ENCODE peak calls at places on chromosomes 2 and 18, in six cellular contexts. A is GM12878, H is HCT116, R is K562, L is HepG2, I is H1. M is an unnamed sample.

GRCh38 chr2:37770797-37771196 is 99.4 kb upstream of the CDC42EP3 start:
- DNase-seq in I (no peak), L (no peak), R (no peak), A (no peak), H (no peak), M (no peak)

GRCh38 chr2:24638568-24638967 is 147.5 kb downstream of the NCOA1 start:
- DNase-seq in R (no peak), H (no peak), I (no peak), A (no peak), L (no peak), M (no peak)

GRCh38 chr2:230758566-230759480 is 46.2 kb downstream of the CAB39 start:
- DNase-seq in L (no peak), A (no peak), R (no peak), I (no peak), H (no peak), M (no peak)

GRCh38 chr2:220811115-220811514 is 761.0 kb downstream of the EPHA4 start:
- DNase-seq in A (no peak), R (no peak), L (no peak), H (no peak), I (no peak), M (no peak)

GRCh38 chr2:110101280-110101844 is 14.3 kb downstream of the MALL start:
- DNase-seq in H (peak), R (peak), I (peak), L (peak), A (no peak), M (no peak)

GRCh38 chr18:22657619-22658018 is 239.9 kb upstream of the CTAGE1 start:
- DNase-seq in R (no peak), L (no peak), I (no peak), A (no peak), H (no peak), M (no peak)

GRCh38 chr2:120390381-120391055 is 44.6 kb downstream of the INHBB start:
- DNase-seq in I (no peak), R (no peak), H (no peak), A (no peak), L (no peak), M (no peak)

GRCh38 chr2:112033600-112033999 is 21.5 kb upstream of the TMEM87B start:
- DNase-seq in I (no peak), L (no peak), H (peak), R (no peak), A (no peak), M (no peak)

GRCh38 chr2:1360132-1360531 is 53.1 kb upstream of the TPO start:
- DNase-seq in L (no peak), H (no peak), R (no peak), A (no peak), I (no peak), M (no peak)

GRCh38 chr2:66573866-66574265 is 138.9 kb downstream of the MEIS1 start:
- DNase-seq in L (no peak), A (no peak), H (no peak), I (no peak), R (no peak), M (no peak)

GRCh38 chr2:39437522-39438296 is 624 bp upstream of the MAP4K3 start:
- DNase-seq in I (no peak), H (peak), L (peak), A (no peak), R (peak), M (no peak)

GRCh38 chr2:160028431-160029269 is 33.8 kb downstream of the PLA2R1 start:
- DNase-seq in H (no peak), R (no peak), I (no peak), A (no peak), L (no peak), M (no peak)

GRCh38 chr2:231357048-231357447 is 38.5 kb upstream of the B3GNT7 start:
- DNase-seq in A (no peak), H (no peak), I (no peak), L (no peak), R (no peak), M (no peak)

GRCh38 chr2:25971596-25971995 is 10.7 kb downstream of the KIF3C start:
- DNase-seq in L (no peak), I (no peak), A (no peak), R (no peak), H (no peak), M (no peak)

GRCh38 chr18:74935411-74935810 is 273.5 kb downstream of the PTGR3 start:
- DNase-seq in I (no peak), H (no peak), L (no peak), R (no peak), A (no peak), M (no peak)

GRCh38 chr2:52539026-52539964 is 1228.3 kb upstream of the CHAC2 start:
- DNase-seq in A (no peak), H (no peak), R (no peak), L (no peak), I (no peak), M (no peak)

GRCh38 chr2:190649798-190650390 is 1.0 kb downstream of the NAB1 start:
- DNase-seq in I (no peak), H (no peak), R (peak), A (no peak), L (peak), M (no peak)

GRCh38 chr2:38398739-38399138 is 21.7 kb upstream of the ATL2 start:
- DNase-seq in I (no peak), A (no peak), R (no peak), H (no peak), L (no peak), M (no peak)

GRCh38 chr18:79802298-79802697 is 4.6 kb downstream of the KCNG2 start:
- DNase-seq in I (no peak), R (no peak), H (no peak), L (no peak), A (no peak), M (no peak)

GRCh38 chr2:30026091-30027055 is 105.0 kb upstream of the ALK start:
- DNase-seq in L (peak), R (peak), I (no peak), H (peak), A (no peak), M (peak)

GRCh38 chr2:486381-486780 is 190.8 kb downstream of the TMEM18 start:
- DNase-seq in R (no peak), L (no peak), I (no peak), A (no peak), H (no peak), M (no peak)

GRCh38 chr2:12676771-12677170 is 40.0 kb upstream of the TRIB2 start:
- DNase-seq in A (no peak), I (no peak), L (no peak), R (no peak), H (no peak), M (no peak)

GRCh38 chr2:641501-642430 is 35.4 kb downstream of the TMEM18 start:
- DNase-seq in R (no peak), H (no peak), L (no peak), A (no peak), I (no peak), M (no peak)

GRCh38 chr2:181774601-181775179 is 94.4 kb upstream of the NEUROD1 start:
- DNase-seq in H (no peak), I (no peak), A (no peak), L (no peak), R (no peak), M (no peak)

GRCh38 chr2:65277118-65277517 is 49.5 kb downstream of the ACTR2 start:
- DNase-seq in R (no peak), I (no peak), H (no peak), A (no peak), L (no peak), M (no peak)

GRCh38 chr2:230650585-230651137 is 62.0 kb upstream of the CAB39 start:
- DNase-seq in I (no peak), R (peak), L (peak), A (peak), H (no peak), M (no peak)

GRCh38 chr18:44654555-44654954 is 26.1 kb upstream of the SETBP1 start:
- DNase-seq in L (no peak), I (no peak), A (no peak), H (no peak), R (no peak), M (no peak)

GRCh38 chr2:82650038-82650437 is 1809.0 kb downstream of the SUCLG1 start:
- DNase-seq in L (no peak), I (no peak), H (no peak), R (no peak), A (no peak), M (no peak)

GRCh38 chr18:12155996-12156395 is 62.4 kb downstream of the ANKRD62 start:
- DNase-seq in H (no peak), I (no peak), A (no peak), R (no peak), L (no peak), M (no peak)

GRCh38 chr2:40487592-40487991 is 35.7 kb upstream of the SLC8A1 start:
- DNase-seq in H (no peak), A (no peak), I (no peak), L (no peak), R (no peak), M (no peak)

GRCh38 chr2:241224851-241225438 is 36.5 kb downstream of the ANO7 start:
- DNase-seq in H (no peak), L (no peak), I (no peak), R (no peak), A (no peak), M (no peak)

GRCh38 chr18:36302676-36303075 is 5.2 kb downstream of the FHOD3 start:
- DNase-seq in A (no peak), R (no peak), I (no peak), L (no peak), H (no peak), M (no peak)

GRCh38 chr2:96948483-96949152 is 37.8 kb downstream of the FAM178B start:
- DNase-seq in R (no peak), L (no peak), I (no peak), H (no peak), A (no peak), M (no peak)
- TF ChIP-seq ZNF274 in R (no peak), L (no peak), I (no peak), H (no peak), A (no peak), M (no peak)

DNA sequence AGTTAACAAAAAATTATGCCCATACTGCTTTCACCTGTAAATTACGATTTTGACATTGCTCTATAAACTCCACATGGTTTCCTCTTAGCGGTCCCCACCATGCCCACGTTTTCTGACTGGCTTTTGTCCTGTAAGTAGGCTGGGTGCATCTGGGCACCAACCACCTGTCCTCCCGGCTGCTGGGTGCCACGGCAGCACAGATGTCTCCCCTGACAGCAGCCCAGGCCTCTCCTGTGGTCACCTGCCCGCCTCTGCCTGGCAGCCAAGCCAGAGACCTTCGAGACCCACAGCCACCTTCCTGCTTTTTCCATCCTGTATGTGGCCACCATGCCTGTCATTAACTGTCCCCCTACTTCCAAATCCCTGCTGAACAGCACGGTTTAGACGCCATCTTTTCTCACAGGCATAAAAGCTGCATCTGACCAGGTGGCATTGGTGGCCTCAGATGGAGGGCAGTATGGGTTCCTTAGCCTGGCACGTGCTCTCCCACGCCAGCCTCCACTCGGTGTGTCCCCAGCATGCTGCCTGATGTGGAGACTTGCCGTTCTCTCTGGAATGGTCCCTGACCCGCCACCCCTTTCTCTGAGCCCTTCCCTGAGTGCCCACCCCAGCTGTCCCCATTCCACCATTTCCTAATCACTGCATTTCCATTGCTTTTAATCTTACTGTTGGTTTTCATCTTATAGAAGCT is 18.9 kb downstream of the SNORC start:
- DNase-seq in I (no peak), L (no peak), A (no peak), H (no peak), R (no peak), M (no peak)
- TF ChIP-seq ZNF274 in I (no peak), L (no peak), A (no peak), H (no peak), R (no peak), M (no peak)

GRCh38 chr18:68041327-68041726 is 524.8 kb upstream of the DSEL start:
- DNase-seq in L (no peak), A (no peak), H (no peak), I (no peak), R (no peak), M (no peak)
- TF ChIP-seq ZNF274 in L (no peak), A (no peak), H (no peak), I (no peak), R (no peak), M (no peak)

GRCh38 chr2:85194780-85195480 is 61.7 kb downstream of the TCF7L1 start:
- DNase-seq in H (no peak), A (no peak), I (no peak), L (no peak), R (no peak), M (no peak)
- TF ChIP-seq ZNF274 in H (no peak), A (no peak), I (no peak), L (no peak), R (no peak), M (no peak)

DNA sequence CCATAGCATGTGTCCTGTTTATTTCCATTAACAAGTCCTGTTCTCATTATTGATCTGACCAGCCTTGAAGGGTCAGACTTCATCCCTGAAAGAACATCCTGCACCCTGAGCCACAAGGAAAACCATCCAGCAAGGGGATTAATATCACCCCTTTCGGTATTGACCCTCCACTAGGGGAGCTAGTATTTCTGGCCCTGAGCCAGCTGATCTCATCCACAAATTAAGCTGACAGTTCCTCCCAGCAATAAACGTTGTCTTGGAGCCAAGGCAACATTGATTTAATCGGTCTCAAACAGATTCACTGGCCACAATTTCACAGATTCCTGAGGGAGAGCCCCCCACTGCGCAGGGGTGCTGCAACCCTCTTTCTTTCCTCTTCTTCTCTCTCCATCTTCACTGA is 353.1 kb upstream of the FANCL start:
- DNase-seq in H (peak), A (no peak), R (peak), I (no peak), L (peak), M (peak)
- TF ChIP-seq ZNF274 in H (no peak), A (no peak), R (no peak), I (no peak), L (no peak), M (no peak)

DNA sequence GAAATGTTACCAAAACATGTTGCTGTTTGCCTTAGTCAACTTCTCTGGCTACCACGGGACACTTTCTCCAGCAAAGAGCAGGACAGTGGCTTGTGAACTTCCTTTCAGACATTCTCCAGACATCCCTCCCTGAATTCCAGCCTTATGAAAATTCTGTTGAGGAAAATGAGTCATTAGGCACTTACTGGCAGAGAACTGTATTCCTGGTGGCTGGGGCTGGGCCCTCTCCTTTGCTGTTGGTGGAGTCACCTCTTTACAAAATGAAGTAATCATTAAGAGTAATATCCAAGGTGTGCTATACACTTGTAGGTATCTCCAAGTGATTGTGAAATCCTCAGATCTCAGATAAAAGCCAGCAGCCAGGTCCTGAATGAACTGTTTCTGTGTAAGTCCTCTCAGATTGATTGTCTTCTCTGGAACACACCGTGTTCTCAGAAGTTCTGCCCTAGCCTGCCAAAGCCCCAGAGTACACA is 1.4 kb upstream of the FAP start:
- DNase-seq in R (no peak), I (no peak), H (peak), L (no peak), A (no peak), M (no peak)
- TF ChIP-seq ZNF274 in R (no peak), I (no peak), H (no peak), L (no peak), A (no peak), M (no peak)

GRCh38 chr2:7849027-7849426 is 832.8 kb upstream of the ID2 start:
- DNase-seq in A (no peak), H (no peak), R (no peak), I (no peak), L (no peak), M (no peak)

GRCh38 chr2:7845332-7845731 is 836.5 kb upstream of the ID2 start:
- DNase-seq in I (no peak), A (no peak), R (no peak), H (no peak), L (peak), M (no peak)

GRCh38 chr2:7847321-7847720 is 834.5 kb upstream of the ID2 start:
- DNase-seq in H (no peak), A (no peak), I (no peak), L (no peak), R (no peak), M (no peak)

GRCh38 chr2:7844414-7844961 is 837.4 kb upstream of the ID2 start:
- DNase-seq in A (no peak), H (no peak), L (no peak), I (no peak), R (no peak), M (no peak)

GRCh38 chr2:7846607-7847006 is 835.2 kb upstream of the ID2 start:
- DNase-seq in A (no peak), L (no peak), R (no peak), I (no peak), H (no peak), M (no peak)
- TF ChIP-seq ZNF274 in A (no peak), L (no peak), R (no peak), I (no peak), H (no peak), M (no peak)

GRCh38 chr2:217954971-217955740 is 47.6 kb downstream of the TNS1 start:
- DNase-seq in L (no peak), I (no peak), A (no peak), H (no peak), R (no peak), M (no peak)
- TF ChIP-seq ZNF274 in L (no peak), I (no peak), A (no peak), H (no peak), R (no peak), M (no peak)

GRCh38 chr2:235444101-235444597 is 49.7 kb upstream of the AGAP1 start:
- DNase-seq in L (peak), A (no peak), H (peak), R (peak), I (no peak), M (no peak)
- TF ChIP-seq ZNF274 in L (no peak), A (no peak), H (no peak), R (no peak), I (no peak), M (no peak)

M was measured in NT2/D1.